ENCODE peak calls at places on chromosomes 11 and 22, in five cellular contexts. P is K562, L is transverse colon, A is fibroblast of mammary gland, J is type B pancreatic cell. H is an unnamed sample.

GRCh38 chr22:45218974-45219373 is 21.7 kb downstream of the KIAA0930 start:
- DNase-seq in P (no peak), L (no peak), A (peak; percentile 65), J (no peak), H (no peak)

GRCh38 chr11:6576471-6577373 is 26.7 kb downstream of the RRP8 start:
- DNase-seq in P (no peak), L (no peak), A (peak; percentile 68), J (no peak), H (peak; percentile 44)

GRCh38 chr22:50257451-50258360 is 3.8 kb downstream of the MAPK12 start:
- DNase-seq in P (no peak), L (no peak), A (no peak), J (no peak), H (no peak)

GRCh38 chr22:38802671-38803121 is 8.8 kb upstream of the DNAL4 start:
- DNase-seq in P (no peak), L (peak; percentile 33), A (peak; percentile 94), J (no peak), H (no peak)

GRCh38 chr22:18031670-18032454 is 7.5 kb upstream of the MICAL3 start:
- DNase-seq in P (no peak), L (no peak), A (peak; percentile 96), J (no peak), H (peak; percentile 87)

GRCh38 chr22:26023104-26023775 is 146.0 kb upstream of the SEZ6L start:
- DNase-seq in P (no peak), L (no peak), A (no peak), J (no peak), H (no peak)

GRCh38 chr22:46464701-46465347 is 72.6 kb downstream of the CELSR1 start:
- DNase-seq in P (no peak), L (no peak), A (no peak), J (no peak), H (no peak)

GRCh38 chr11:15826826-15827225 is 529.5 kb downstream of the SOX6 start:
- DNase-seq in P (peak; percentile 67), L (peak; percentile 32), A (peak; percentile 22), J (no peak), H (peak; percentile 86)

GRCh38 chr22:24485608-24486007 is 9.5 kb upstream of the UPB1 start:
- DNase-seq in P (no peak), L (no peak), A (no peak), J (no peak), H (no peak)
- TF ChIP-seq CTCF in P (peak; percentile 24), L (no peak), A (no peak), J (peak; percentile 20), H (peak; percentile 54)

GRCh38 chr11:100574894-100575769 is 112.0 kb upstream of the ARHGAP42 start:
- DNase-seq in P (no peak), L (no peak), A (peak; percentile 54), J (no peak), H (no peak)
- TF ChIP-seq CTCF in P (peak; percentile 40), L (no peak), A (peak; percentile 39), J (peak; percentile 71), H (peak; percentile 58)

GRCh38 chr22:37488337-37489135 is 2.4 kb upstream of the MFNG start:
- DNase-seq in P (no peak), L (no peak), A (no peak), J (no peak), H (no peak)

GRCh38 chr22:37491559-37492427 is 5.6 kb upstream of the MFNG start:
- DNase-seq in P (no peak), L (no peak), A (no peak), J (no peak), H (no peak)

GRCh38 chr22:37487559-37487958 is 1.4 kb upstream of the MFNG start:
- DNase-seq in P (no peak), L (no peak), A (no peak), J (no peak), H (no peak)

GRCh38 chr22:37491106-37491505 is 4.9 kb upstream of the MFNG start:
- DNase-seq in P (no peak), L (no peak), A (no peak), J (no peak), H (no peak)

DNA sequence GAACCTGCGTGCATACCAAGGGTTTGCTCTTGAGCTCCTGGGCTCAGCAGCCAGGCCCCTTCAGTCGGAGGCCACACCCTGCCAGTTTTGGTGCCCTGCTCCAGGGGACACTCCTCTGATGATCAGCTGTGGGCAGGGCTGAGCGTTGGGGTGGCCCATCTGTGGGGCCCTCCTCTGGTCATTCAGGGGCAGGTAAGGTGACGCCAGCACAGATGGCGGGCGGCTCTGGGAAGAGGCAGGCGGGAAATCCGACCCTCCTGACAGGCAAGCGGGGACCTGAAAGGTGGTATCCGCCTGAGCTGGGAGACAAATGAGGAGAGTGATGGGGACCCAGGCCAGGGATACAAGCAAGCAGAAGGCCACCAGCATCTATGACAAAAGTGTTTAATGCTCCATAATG is 3.8 kb upstream of the MFNG start:
- DNase-seq in P (no peak), L (no peak), A (no peak), J (no peak), H (no peak)
- TF ChIP-seq CTCF in P (no peak), L (no peak), A (no peak), J (no peak), H (no peak)

DNA sequence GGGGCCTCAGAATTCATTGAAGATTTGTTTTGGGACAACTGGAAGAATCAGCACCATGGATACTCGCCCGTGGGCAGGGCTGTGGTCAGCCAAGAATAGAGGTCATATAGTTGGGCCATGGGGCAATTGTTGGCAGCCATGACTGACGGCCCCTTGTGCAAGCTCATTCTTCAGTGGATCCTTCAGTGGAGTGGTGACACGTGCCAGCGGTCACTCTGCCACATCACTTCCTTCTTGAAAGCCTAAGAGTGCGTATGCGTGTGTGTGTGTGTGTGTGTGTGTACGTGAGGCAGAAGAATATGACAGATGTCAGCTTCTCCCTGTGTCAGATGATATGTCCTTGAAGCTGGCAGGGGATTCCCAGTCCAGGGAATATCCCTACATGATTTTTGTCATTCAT is 1.8 kb upstream of the IL18BP start:
- DNase-seq in P (no peak), L (peak; percentile 30), A (no peak), J (no peak), H (no peak)
- TF ChIP-seq CTCF in P (no peak), L (no peak), A (no peak), J (no peak), H (no peak)

DNA sequence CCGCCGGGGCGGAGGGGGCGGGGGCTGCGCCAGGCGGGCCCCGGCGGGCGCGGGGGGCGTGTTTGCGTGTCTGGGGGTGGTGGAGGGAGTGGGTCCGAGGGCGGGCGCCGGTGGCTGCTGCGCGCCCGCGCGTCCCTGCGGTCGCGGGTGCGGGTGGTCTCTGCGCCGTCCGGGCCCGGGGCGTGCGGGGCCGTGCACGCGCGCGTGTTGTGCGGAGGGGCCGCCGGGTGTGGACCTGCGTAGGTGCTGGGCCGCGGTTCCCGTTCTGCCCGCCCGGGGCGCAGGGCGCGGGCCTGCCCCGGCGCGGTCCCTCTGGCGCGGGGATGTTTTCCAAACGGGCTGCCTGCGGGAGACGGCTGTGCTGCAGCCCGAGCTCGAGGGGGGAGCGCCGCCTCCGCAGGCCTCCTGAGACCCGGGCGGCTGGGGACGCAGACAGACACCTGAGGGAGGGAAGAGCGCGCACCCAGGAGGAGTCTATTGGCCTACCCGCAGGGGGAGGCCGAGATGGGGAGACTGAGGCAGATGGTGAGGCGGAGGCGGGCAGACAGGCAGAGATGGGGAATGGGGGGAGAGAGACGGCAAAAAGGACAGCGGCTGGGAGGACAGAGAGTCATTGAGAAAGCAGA is 442 bp downstream of the PELI3 start:
- DNase-seq in P (peak; percentile 62), L (peak; percentile 45), A (no peak), J (no peak), H (no peak)
- TF ChIP-seq CTCF in P (no peak), L (peak; percentile 36), A (no peak), J (peak; percentile 63), H (peak; percentile 37)

GRCh38 chr11:18698341-18699268 is at the start of gene TMEM86A:
- DNase-seq in P (peak; percentile 93), L (peak; percentile 95), A (peak; percentile 56), J (peak; percentile 92), H (peak; percentile 95)
- TF ChIP-seq CTCF in P (no peak), L (no peak), A (no peak), J (no peak), H (peak; percentile 13)

DNA sequence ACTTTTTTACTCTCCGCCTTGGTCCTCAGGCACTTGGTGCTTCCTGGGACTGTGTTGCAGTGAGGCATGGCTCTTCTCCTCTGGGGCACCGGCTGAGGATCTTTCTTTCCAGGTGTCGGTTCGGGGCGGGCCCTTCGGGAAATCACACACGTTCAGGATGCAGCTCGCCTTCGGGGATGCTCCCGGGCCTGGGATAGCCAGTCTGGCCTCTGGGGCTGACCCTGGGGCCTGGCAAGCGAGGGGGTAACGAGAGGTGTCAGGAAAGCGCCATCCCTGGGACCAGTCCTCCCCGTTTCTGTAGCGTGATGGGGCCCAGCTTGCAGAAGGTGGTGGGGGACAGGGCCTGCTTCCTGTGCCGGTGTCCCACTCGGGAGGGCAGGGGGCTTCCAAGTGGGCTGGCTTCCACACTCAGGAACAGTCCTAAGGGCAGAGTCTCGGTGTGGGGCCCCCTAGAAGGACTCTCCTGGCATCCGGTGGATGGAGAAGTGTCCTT is 53.6 kb downstream of the LRP5 start:
- DNase-seq in P (no peak), L (no peak), A (no peak), J (no peak), H (no peak)
- TF ChIP-seq CTCF in P (no peak), L (no peak), A (no peak), J (no peak), H (no peak)

GRCh38 chr22:31446767-31447166 is 42.9 kb downstream of the EIF4ENIF1 start:
- DNase-seq in P (no peak), L (no peak), A (no peak), J (no peak), H (no peak)

GRCh38 chr22:31449521-31449920 is 40.1 kb downstream of the EIF4ENIF1 start:
- DNase-seq in P (no peak), L (no peak), A (no peak), J (no peak), H (no peak)

GRCh38 chr22:31448382-31448781 is 41.3 kb downstream of the EIF4ENIF1 start:
- DNase-seq in P (no peak), L (no peak), A (no peak), J (no peak), H (no peak)

GRCh38 chr22:31447337-31447736 is 42.3 kb downstream of the EIF4ENIF1 start:
- DNase-seq in P (no peak), L (no peak), A (no peak), J (no peak), H (no peak)

GRCh38 chr22:31451709-31452571 is 37.7 kb downstream of the EIF4ENIF1 start:
- DNase-seq in P (peak; percentile 13), L (no peak), A (peak; percentile 67), J (no peak), H (no peak)
- TF ChIP-seq CTCF in P (peak; percentile 58), L (peak; percentile 35), A (peak; percentile 62), J (peak; percentile 59), H (peak; percentile 61)

H was measured in osteocyte.